ENCODE peak calls at places on chromosome 18, in seven cellular contexts. One of them, this sample, is unnamed.
A peak's percentile ranks its signal among the peaks of the same experiment; 100 is the strongest.

GRCh38 chr18:3579701-3580100 is 129.7 kb downstream of the TGIF1 start:
- DNase-seq in neuronal stem cell: no peak
- DNase-seq in CD8-positive, alpha-beta T cell: no peak
- DNase-seq in aorta: no peak
- DNase-seq in GM12878: no peak
- DNase-seq in Panc1: no peak
- DNase-seq in CD4-positive, CD25-positive, alpha-beta regulatory T cell: no peak
- DNase-seq in this sample: no peak

GRCh38 chr18:74722237-74722636 is 124.6 kb downstream of the ZNF407 start:
- DNase-seq in GM12878: no peak
- DNase-seq in Panc1: no peak
- DNase-seq in neuronal stem cell: no peak
- DNase-seq in CD4-positive, CD25-positive, alpha-beta regulatory T cell: no peak
- DNase-seq in CD8-positive, alpha-beta T cell: no peak
- DNase-seq in aorta: no peak
- DNase-seq in this sample: no peak

GRCh38 chr18:12014976-12015696 is 33.8 kb downstream of the IMPA2 start:
- DNase-seq in Panc1: no peak
- DNase-seq in GM12878: no peak
- DNase-seq in CD8-positive, alpha-beta T cell: no peak
- DNase-seq in CD4-positive, CD25-positive, alpha-beta regulatory T cell: no peak
- DNase-seq in aorta: peak; percentile 67
- DNase-seq in neuronal stem cell: no peak
- DNase-seq in this sample: peak; percentile 19

GRCh38 chr18:23306842-23307241 is 146.2 kb upstream of the RIOK3 start:
- DNase-seq in Panc1: no peak
- DNase-seq in neuronal stem cell: no peak
- DNase-seq in CD8-positive, alpha-beta T cell: peak; percentile 18
- DNase-seq in GM12878: peak; percentile 44
- DNase-seq in aorta: no peak
- DNase-seq in CD4-positive, CD25-positive, alpha-beta regulatory T cell: no peak
- DNase-seq in this sample: no peak

GRCh38 chr18:7645756-7646155 is 78.6 kb downstream of the PTPRM start:
- DNase-seq in neuronal stem cell: no peak
- DNase-seq in CD4-positive, CD25-positive, alpha-beta regulatory T cell: no peak
- DNase-seq in aorta: no peak
- DNase-seq in CD8-positive, alpha-beta T cell: no peak
- DNase-seq in GM12878: no peak
- DNase-seq in Panc1: no peak
- DNase-seq in this sample: no peak

GRCh38 chr18:42915240-42915791 is 200.2 kb downstream of the RIT2 start:
- DNase-seq in CD4-positive, CD25-positive, alpha-beta regulatory T cell: no peak
- DNase-seq in aorta: no peak
- DNase-seq in neuronal stem cell: no peak
- DNase-seq in Panc1: no peak
- DNase-seq in GM12878: no peak
- DNase-seq in CD8-positive, alpha-beta T cell: no peak
- DNase-seq in this sample: no peak

GRCh38 chr18:58381676-58382411 is 247.0 kb downstream of the ALPK2 start:
- DNase-seq in Panc1: no peak
- DNase-seq in neuronal stem cell: no peak
- DNase-seq in aorta: no peak
- DNase-seq in GM12878: no peak
- DNase-seq in CD8-positive, alpha-beta T cell: no peak
- DNase-seq in CD4-positive, CD25-positive, alpha-beta regulatory T cell: no peak
- DNase-seq in this sample: no peak

GRCh38 chr18:35938562-35938961 is 33.9 kb upstream of the RMP24 start:
- DNase-seq in Panc1: no peak
- DNase-seq in aorta: no peak
- DNase-seq in CD4-positive, CD25-positive, alpha-beta regulatory T cell: no peak
- DNase-seq in CD8-positive, alpha-beta T cell: no peak
- DNase-seq in neuronal stem cell: no peak
- DNase-seq in GM12878: no peak
- DNase-seq in this sample: no peak

GRCh38 chr18:56240405-56240804 is 398.0 kb downstream of the TXNL1 start:
- DNase-seq in Panc1: no peak
- DNase-seq in CD8-positive, alpha-beta T cell: no peak
- DNase-seq in CD4-positive, CD25-positive, alpha-beta regulatory T cell: no peak
- DNase-seq in aorta: no peak
- DNase-seq in GM12878: no peak
- DNase-seq in neuronal stem cell: no peak
- DNase-seq in this sample: no peak

GRCh38 chr18:45722899-45723298 is 1.1 kb upstream of the SLC14A1 start:
- DNase-seq in aorta: peak; percentile 90
- DNase-seq in CD8-positive, alpha-beta T cell: peak; percentile 55
- DNase-seq in Panc1: peak; percentile 41
- DNase-seq in CD4-positive, CD25-positive, alpha-beta regulatory T cell: peak; percentile 75
- DNase-seq in neuronal stem cell: peak; percentile 31
- DNase-seq in GM12878: peak; percentile 27
- DNase-seq in this sample: peak; percentile 92

GRCh38 chr18:58128286-58129018 is 84.4 kb downstream of the NEDD4L start:
- DNase-seq in CD8-positive, alpha-beta T cell: no peak
- DNase-seq in aorta: no peak
- DNase-seq in Panc1: no peak
- DNase-seq in CD4-positive, CD25-positive, alpha-beta regulatory T cell: no peak
- DNase-seq in GM12878: no peak
- DNase-seq in neuronal stem cell: no peak
- DNase-seq in this sample: no peak

GRCh38 chr18:3441290-3441689 is 8.7 kb upstream of the TGIF1 start:
- DNase-seq in Panc1: no peak
- DNase-seq in CD4-positive, CD25-positive, alpha-beta regulatory T cell: no peak
- DNase-seq in neuronal stem cell: no peak
- DNase-seq in GM12878: no peak
- DNase-seq in CD8-positive, alpha-beta T cell: no peak
- DNase-seq in aorta: no peak
- DNase-seq in this sample: no peak

GRCh38 chr18:27789406-27789805 is 387.5 kb downstream of the CDH2 start:
- DNase-seq in GM12878: no peak
- DNase-seq in CD4-positive, CD25-positive, alpha-beta regulatory T cell: no peak
- DNase-seq in neuronal stem cell: no peak
- DNase-seq in CD8-positive, alpha-beta T cell: no peak
- DNase-seq in Panc1: no peak
- DNase-seq in aorta: no peak
- DNase-seq in this sample: no peak

GRCh38 chr18:23593720-23594119 is 7.4 kb upstream of the NPC1 start:
- DNase-seq in Panc1: peak; percentile 65
- DNase-seq in aorta: no peak
- DNase-seq in CD8-positive, alpha-beta T cell: no peak
- DNase-seq in neuronal stem cell: no peak
- DNase-seq in CD4-positive, CD25-positive, alpha-beta regulatory T cell: no peak
- DNase-seq in GM12878: no peak
- DNase-seq in this sample: no peak

GRCh38 chr18:51211552-51211951 is 14.1 kb upstream of the MEX3C start:
- DNase-seq in neuronal stem cell: no peak
- DNase-seq in CD8-positive, alpha-beta T cell: peak; percentile 25
- DNase-seq in Panc1: no peak
- DNase-seq in aorta: no peak
- DNase-seq in CD4-positive, CD25-positive, alpha-beta regulatory T cell: peak; percentile 86
- DNase-seq in GM12878: peak; percentile 63
- DNase-seq in this sample: no peak

GRCh38 chr18:77366725-77367641 is 117.3 kb downstream of the GALR1 start:
- DNase-seq in Panc1: no peak
- DNase-seq in CD4-positive, CD25-positive, alpha-beta regulatory T cell: no peak
- DNase-seq in GM12878: no peak
- DNase-seq in aorta: no peak
- DNase-seq in neuronal stem cell: no peak
- DNase-seq in CD8-positive, alpha-beta T cell: no peak
- DNase-seq in this sample: no peak

GRCh38 chr18:8153887-8154583 is 455.2 kb upstream of the RAB12 start:
- DNase-seq in GM12878: no peak
- DNase-seq in CD4-positive, CD25-positive, alpha-beta regulatory T cell: no peak
- DNase-seq in Panc1: no peak
- DNase-seq in aorta: no peak
- DNase-seq in CD8-positive, alpha-beta T cell: no peak
- DNase-seq in neuronal stem cell: no peak
- DNase-seq in this sample: no peak

GRCh38 chr18:21745234-21745633 is 4.6 kb downstream of the MIB1 start:
- DNase-seq in aorta: no peak
- DNase-seq in CD4-positive, CD25-positive, alpha-beta regulatory T cell: peak; percentile 20
- DNase-seq in neuronal stem cell: no peak
- DNase-seq in CD8-positive, alpha-beta T cell: no peak
- DNase-seq in GM12878: no peak
- DNase-seq in Panc1: no peak
- DNase-seq in this sample: no peak

GRCh38 chr18:21747764-21748693 is 7.4 kb downstream of the MIB1 start:
- DNase-seq in CD8-positive, alpha-beta T cell: no peak
- DNase-seq in CD4-positive, CD25-positive, alpha-beta regulatory T cell: peak; percentile 25
- DNase-seq in GM12878: no peak
- DNase-seq in neuronal stem cell: no peak
- DNase-seq in aorta: no peak
- DNase-seq in Panc1: no peak
- DNase-seq in this sample: no peak

GRCh38 chr18:21743166-21743831 is 2.7 kb downstream of the MIB1 start:
- DNase-seq in CD4-positive, CD25-positive, alpha-beta regulatory T cell: peak; percentile 88
- DNase-seq in aorta: no peak
- DNase-seq in neuronal stem cell: no peak
- DNase-seq in Panc1: no peak
- DNase-seq in CD8-positive, alpha-beta T cell: no peak
- DNase-seq in GM12878: no peak
- DNase-seq in this sample: no peak

GRCh38 chr18:21742323-21742687 is 1.7 kb downstream of the MIB1 start:
- DNase-seq in GM12878: no peak
- DNase-seq in neuronal stem cell: no peak
- DNase-seq in CD4-positive, CD25-positive, alpha-beta regulatory T cell: peak; percentile 67
- DNase-seq in Panc1: no peak
- DNase-seq in CD8-positive, alpha-beta T cell: no peak
- DNase-seq in aorta: no peak
- DNase-seq in this sample: no peak

GRCh38 chr18:21747268-21747667 is 6.7 kb downstream of the MIB1 start:
- DNase-seq in GM12878: no peak
- DNase-seq in neuronal stem cell: no peak
- DNase-seq in aorta: no peak
- DNase-seq in Panc1: no peak
- DNase-seq in CD8-positive, alpha-beta T cell: no peak
- DNase-seq in CD4-positive, CD25-positive, alpha-beta regulatory T cell: no peak
- DNase-seq in this sample: no peak
- H3K4me1 ChIP-seq in GM12878: peaks cover 7% of the 10 kb centered on the region
- H3K4me1 ChIP-seq in neuronal stem cell: peaks cover 15% of the 10 kb centered on the region
- H3K4me1 ChIP-seq in aorta: no peaks in the 10 kb centered on the region
- H3K4me1 ChIP-seq in Panc1: peaks cover 14% of the 10 kb centered on the region
- H3K4me1 ChIP-seq in CD8-positive, alpha-beta T cell: peaks cover 23% of the 10 kb centered on the region
- H3K4me1 ChIP-seq in CD4-positive, CD25-positive, alpha-beta regulatory T cell: peaks cover 61% of the 10 kb centered on the region
- H3K4me1 ChIP-seq in this sample: no peaks in the 10 kb centered on the region

DNA sequence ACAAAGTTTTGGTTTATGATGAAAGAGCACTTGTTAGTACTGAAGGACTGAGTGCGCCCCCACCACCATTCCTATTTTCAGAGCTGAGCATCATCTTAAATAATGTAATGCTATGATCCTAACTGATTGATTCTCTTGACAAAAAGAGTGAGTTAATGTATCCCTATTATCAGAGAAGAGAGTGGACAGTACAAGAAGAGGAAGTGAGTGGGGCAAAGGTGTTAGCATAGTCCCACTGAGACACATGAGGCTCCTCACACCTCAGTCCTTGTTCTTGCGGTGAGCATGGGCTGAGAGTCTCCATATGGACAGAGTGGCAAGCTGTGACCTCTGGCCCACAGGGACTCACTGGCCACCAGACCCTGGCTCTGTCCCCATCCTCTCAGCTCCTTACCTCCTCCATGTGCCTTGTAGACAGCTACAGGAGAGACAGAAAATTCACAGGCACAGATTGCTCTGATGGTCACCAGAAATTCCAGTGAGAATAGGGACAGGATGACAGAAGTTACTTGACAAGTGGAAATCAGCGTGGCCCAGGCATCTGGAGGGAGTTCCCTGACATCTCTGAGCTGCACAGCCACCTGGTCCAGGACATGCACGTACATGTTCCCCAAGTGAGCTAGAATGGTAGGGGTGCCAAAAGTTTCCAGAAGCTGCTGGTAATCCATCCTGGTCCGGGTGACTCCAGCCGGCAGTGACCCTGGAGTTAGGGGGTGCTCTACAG is 32.6 kb downstream of the NAPG start:
- DNase-seq in Panc1: no peak
- DNase-seq in aorta: no peak
- DNase-seq in CD4-positive, CD25-positive, alpha-beta regulatory T cell: no peak
- DNase-seq in neuronal stem cell: no peak
- DNase-seq in CD8-positive, alpha-beta T cell: no peak
- DNase-seq in GM12878: no peak
- DNase-seq in this sample: peak; percentile 63
- H3K27ac ChIP-seq in Panc1: no peak overlapping the region
- H3K27ac ChIP-seq in aorta: no peak overlapping the region
- H3K27ac ChIP-seq in CD4-positive, CD25-positive, alpha-beta regulatory T cell: no peak overlapping the region
- H3K27ac ChIP-seq in neuronal stem cell: no peak overlapping the region
- H3K27ac ChIP-seq in CD8-positive, alpha-beta T cell: no peak overlapping the region
- H3K27ac ChIP-seq in GM12878: no peak overlapping the region
- H3K27ac ChIP-seq in this sample: no peak overlapping the region

GRCh38 chr18:13579874-13580273 is 146.5 kb downstream of the FAM210A start:
- DNase-seq in neuronal stem cell: no peak
- DNase-seq in aorta: no peak
- DNase-seq in CD8-positive, alpha-beta T cell: no peak
- DNase-seq in CD4-positive, CD25-positive, alpha-beta regulatory T cell: peak; percentile 23
- DNase-seq in Panc1: no peak
- DNase-seq in GM12878: no peak
- DNase-seq in this sample: no peak
- H3K4me1 ChIP-seq in neuronal stem cell: no peaks in the 10 kb centered on the region
- H3K4me1 ChIP-seq in aorta: no peaks in the 10 kb centered on the region
- H3K4me1 ChIP-seq in CD8-positive, alpha-beta T cell: peaks cover 25% of the 10 kb centered on the region
- H3K4me1 ChIP-seq in CD4-positive, CD25-positive, alpha-beta regulatory T cell: peaks cover 36% of the 10 kb centered on the region
- H3K4me1 ChIP-seq in Panc1: no peaks in the 10 kb centered on the region
- H3K4me1 ChIP-seq in GM12878: peaks cover 33% of the 10 kb centered on the region
- H3K4me1 ChIP-seq in this sample: peaks cover 40% of the 10 kb centered on the region

GRCh38 chr18:21265971-21266673 is 24.1 kb downstream of the GREB1L start:
- DNase-seq in Panc1: no peak
- DNase-seq in CD8-positive, alpha-beta T cell: no peak
- DNase-seq in aorta: no peak
- DNase-seq in neuronal stem cell: no peak
- DNase-seq in CD4-positive, CD25-positive, alpha-beta regulatory T cell: no peak
- DNase-seq in GM12878: no peak
- DNase-seq in this sample: no peak

GRCh38 chr18:21267370-21267769 is 25.3 kb downstream of the GREB1L start:
- DNase-seq in Panc1: no peak
- DNase-seq in GM12878: no peak
- DNase-seq in CD8-positive, alpha-beta T cell: no peak
- DNase-seq in neuronal stem cell: no peak
- DNase-seq in aorta: no peak
- DNase-seq in CD4-positive, CD25-positive, alpha-beta regulatory T cell: no peak
- DNase-seq in this sample: no peak

GRCh38 chr18:21262979-21263378 is 20.9 kb downstream of the GREB1L start:
- DNase-seq in aorta: no peak
- DNase-seq in CD4-positive, CD25-positive, alpha-beta regulatory T cell: no peak
- DNase-seq in CD8-positive, alpha-beta T cell: no peak
- DNase-seq in neuronal stem cell: peak; percentile 74
- DNase-seq in Panc1: no peak
- DNase-seq in GM12878: no peak
- DNase-seq in this sample: no peak

GRCh38 chr18:21262244-21262643 is 20.2 kb downstream of the GREB1L start:
- DNase-seq in neuronal stem cell: no peak
- DNase-seq in CD4-positive, CD25-positive, alpha-beta regulatory T cell: no peak
- DNase-seq in CD8-positive, alpha-beta T cell: no peak
- DNase-seq in aorta: no peak
- DNase-seq in GM12878: no peak
- DNase-seq in Panc1: no peak
- DNase-seq in this sample: no peak

DNA sequence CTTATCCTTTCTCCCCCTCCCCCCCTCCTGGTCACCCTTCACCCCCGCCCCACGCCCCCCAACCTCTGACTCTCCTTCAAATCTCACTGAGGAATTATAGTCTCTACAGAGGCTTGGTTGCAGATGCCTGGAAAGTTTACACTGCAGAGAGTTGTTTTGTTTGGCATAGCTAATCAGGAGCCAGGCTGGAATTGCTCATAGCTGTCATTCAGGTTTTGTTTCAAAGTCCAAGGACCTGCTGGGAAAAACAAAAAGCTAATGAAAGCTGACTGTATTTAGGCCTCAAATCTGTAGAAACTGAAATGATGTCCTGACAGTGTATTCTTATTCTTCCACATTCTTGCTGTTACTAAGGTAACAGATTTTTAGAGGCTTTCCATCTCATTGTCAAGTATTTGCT is 22.6 kb downstream of the GREB1L start:
- DNase-seq in neuronal stem cell: peak; percentile 79
- DNase-seq in Panc1: no peak
- DNase-seq in CD4-positive, CD25-positive, alpha-beta regulatory T cell: no peak
- DNase-seq in GM12878: no peak
- DNase-seq in aorta: no peak
- DNase-seq in CD8-positive, alpha-beta T cell: no peak
- DNase-seq in this sample: no peak
- H3K27ac ChIP-seq in neuronal stem cell: peak overlapping the region; percentile 40
- H3K27ac ChIP-seq in Panc1: no peak overlapping the region
- H3K27ac ChIP-seq in CD4-positive, CD25-positive, alpha-beta regulatory T cell: no peak overlapping the region
- H3K27ac ChIP-seq in GM12878: no peak overlapping the region
- H3K27ac ChIP-seq in aorta: no peak overlapping the region
- H3K27ac ChIP-seq in CD8-positive, alpha-beta T cell: no peak overlapping the region
- H3K27ac ChIP-seq in this sample: no peak overlapping the region

This sample was measured in spleen.